ENCODE peak calls at places on chromosomes 7 and 10, in nine cellular contexts. O is spleen; D is body of pancreas; X is neural crest cell; E is hepatic stellate cell; P is ELR; Z is stimulated activated CD4-positive, alpha-beta T cell treated with anti-CD3 and anti-CD28 coated beads, Interleukin-4, amount 100 ng/mL, for 1 hour; U is activated T-cell treated with anti-CD3 and anti-CD28 coated beads for 1 hour; K is chondrocyte. Y is an unnamed sample.

GRCh38 chr10:58981846-58982245 is 194.6 kb upstream of the PHYHIPL start:
- DNase-seq in O (no peak), D (no peak), X (no peak), E (no peak), P (no peak), Z (no peak), U (no peak), K (no peak), Y (no peak)

GRCh38 chr7:50552921-50553320 is 12.3 kb downstream of the DDC start:
- DNase-seq in O (no peak), D (peak), X (peak), E (peak), P (peak), Z (no peak), U (no peak), K (no peak), Y (no peak)

GRCh38 chr7:117323877-117324699 is 1.2 kb upstream of the WNT2 start:
- DNase-seq in O (peak), D (peak), X (peak), E (peak), P (peak), Z (no peak), U (no peak), K (no peak), Y (no peak)

GRCh38 chr10:27446091-27446918 is 57.8 kb upstream of the RAB18 start:
- DNase-seq in O (no peak), D (no peak), X (no peak), E (no peak), P (peak), Z (no peak), U (no peak), K (no peak), Y (no peak)

GRCh38 chr7:116897661-116898060 is 35.3 kb downstream of the CAPZA2 start:
- DNase-seq in O (no peak), D (no peak), X (no peak), E (no peak), P (no peak), Z (no peak), U (no peak), K (no peak), Y (no peak)

GRCh38 chr10:112663181-112663879 is 216.3 kb downstream of the VTI1A start:
- DNase-seq in O (no peak), D (no peak), X (no peak), E (peak), P (peak), Z (no peak), U (no peak), K (no peak), Y (no peak)

GRCh38 chr10:110852255-110852896 is 19.4 kb upstream of the PDCD4 start:
- DNase-seq in O (no peak), D (peak), X (no peak), E (no peak), P (peak), Z (no peak), U (no peak), K (no peak), Y (no peak)

GRCh38 chr7:5695709-5696345 is 85.6 kb downstream of the RNF216 start:
- DNase-seq in O (no peak), D (peak), X (no peak), E (peak), P (peak), Z (no peak), U (no peak), K (no peak), Y (no peak)

GRCh38 chr7:2921748-2922147 is 77.6 kb upstream of the GNA12 start:
- DNase-seq in O (no peak), D (no peak), X (peak), E (no peak), P (peak), Z (no peak), U (no peak), K (no peak), Y (no peak)

GRCh38 chr10:101229275-101230184 is at the start of gene LBX1:
- DNase-seq in O (no peak), D (no peak), X (no peak), E (no peak), P (no peak), Z (no peak), U (no peak), K (no peak), Y (no peak)

GRCh38 chr10:20712766-20713165 is 184.3 kb downstream of the NEBL start:
- DNase-seq in O (no peak), D (peak), X (no peak), E (no peak), P (no peak), Z (no peak), U (no peak), K (no peak), Y (no peak)

GRCh38 chr7:22718911-22719420 is 8.0 kb upstream of the IL6 start:
- DNase-seq in O (no peak), D (no peak), X (no peak), E (no peak), P (no peak), Z (no peak), U (no peak), K (no peak), Y (no peak)

GRCh38 chr7:147829021-147829420 is 761.5 kb upstream of the C7orf33 start:
- DNase-seq in O (no peak), D (no peak), X (no peak), E (no peak), P (no peak), Z (no peak), U (no peak), K (no peak), Y (no peak)

GRCh38 chr10:18829259-18829658 is 170.0 kb downstream of the ARL5B start:
- DNase-seq in O (no peak), D (no peak), X (no peak), E (no peak), P (no peak), Z (no peak), U (no peak), K (no peak), Y (no peak)

GRCh38 chr7:70596575-70596891 is 535.4 kb upstream of the GALNT17 start:
- DNase-seq in O (no peak), D (no peak), X (no peak), E (no peak), P (no peak), Z (no peak), U (no peak), K (no peak), Y (no peak)

GRCh38 chr10:31864834-31865518 is 63.7 kb downstream of the ARHGAP12 start:
- DNase-seq in O (no peak), D (no peak), X (no peak), E (peak), P (peak), Z (no peak), U (no peak), K (no peak), Y (no peak)

GRCh38 chr7:41315764-41316163 is 387.1 kb downstream of the INHBA start:
- DNase-seq in O (no peak), D (no peak), X (no peak), E (no peak), P (no peak), Z (no peak), U (no peak), K (no peak), Y (no peak)

GRCh38 chr7:24378871-24379608 is 95.0 kb downstream of the NPY start:
- DNase-seq in O (no peak), D (peak), X (no peak), E (no peak), P (peak), Z (no peak), U (no peak), K (no peak), Y (no peak)

GRCh38 chr7:135185471-135186260 is 15.2 kb upstream of the CYREN start:
- DNase-seq in O (peak), D (peak), X (no peak), E (no peak), P (no peak), Z (no peak), U (no peak), K (no peak), Y (no peak)

GRCh38 chr10:27470890-27471289 is 33.2 kb upstream of the RAB18 start:
- DNase-seq in O (no peak), D (no peak), X (no peak), E (no peak), P (no peak), Z (no peak), U (no peak), K (no peak), Y (no peak)

GRCh38 chr10:100020161-100020882 is 10.6 kb upstream of the DNMBP start:
- DNase-seq in O (no peak), D (no peak), X (no peak), E (no peak), P (no peak), Z (no peak), U (no peak), K (no peak), Y (no peak)

GRCh38 chr10:104906112-104906511 is 265.0 kb downstream of the SORCS3 start:
- DNase-seq in O (no peak), D (no peak), X (no peak), E (no peak), P (no peak), Z (no peak), U (no peak), K (no peak), Y (no peak)

GRCh38 chr7:136062625-136063336 is 85.6 kb upstream of the MTPN start:
- DNase-seq in O (no peak), D (no peak), X (no peak), E (no peak), P (no peak), Z (no peak), U (no peak), K (no peak), Y (no peak)

GRCh38 chr10:127047878-127048238 is 142.6 kb downstream of the DOCK1 start:
- DNase-seq in O (no peak), D (no peak), X (no peak), E (no peak), P (no peak), Z (no peak), U (no peak), K (no peak), Y (no peak)

GRCh38 chr7:74262639-74263398 is 8.6 kb upstream of the RFC2 start:
- DNase-seq in O (no peak), D (no peak), X (no peak), E (no peak), P (peak), Z (no peak), U (no peak), K (no peak), Y (no peak)

GRCh38 chr10:78470267-78471103 is 436.8 kb downstream of the RPS24 start:
- DNase-seq in O (no peak), D (peak), X (no peak), E (no peak), P (no peak), Z (no peak), U (no peak), K (peak), Y (no peak)

GRCh38 chr10:49366460-49366859 is 29.4 kb downstream of the DRGX start:
- DNase-seq in O (no peak), D (no peak), X (no peak), E (no peak), P (no peak), Z (no peak), U (no peak), K (no peak), Y (no peak)

Y was measured in CD8-positive, alpha-beta memory T cell.